ENCODE peak calls at places on chromosomes 7 and 10, in seven cellular contexts. O is astrocyte of the spinal cord, C is fibroblast of the aortic adventitia, W is HFFc6, F is HCT116, Z is transverse colon, M is GM06990. P is an unnamed sample.

GRCh38 chr10:89207801-89208551 is 859 bp upstream of the CH25H start:
- DNase-seq in O (peak), W (no peak), Z (peak), M (peak), C (no peak), F (no peak), P (peak)

GRCh38 chr10:35910234-35910633 is 268.1 kb upstream of the FZD8 start:
- DNase-seq in Z (no peak), C (peak), W (peak), M (no peak), F (no peak), O (peak), P (no peak)

GRCh38 chr10:21516270-21517131 is 9.0 kb downstream of the SKIDA1 start:
- DNase-seq in O (peak), C (peak), Z (peak), W (no peak), M (peak), F (no peak), P (peak)

GRCh38 chr7:30175171-30175570 is 40.4 kb downstream of the MTURN start:
- DNase-seq in O (no peak), W (no peak), C (no peak), F (no peak), Z (no peak), M (no peak), P (no peak)

GRCh38 chr7:85748861-85749260 is 562.0 kb upstream of the SEMA3D start:
- DNase-seq in O (no peak), Z (peak), W (no peak), F (no peak), M (no peak), C (no peak), P (no peak)

GRCh38 chr10:61286695-61287094 is 166.5 kb downstream of the TMEM26 start:
- DNase-seq in C (no peak), Z (no peak), W (no peak), O (no peak), F (no peak), M (peak), P (no peak)

GRCh38 chr10:73999703-74000102 is 1.8 kb downstream of the VCL start:
- DNase-seq in O (peak), F (no peak), W (peak), M (no peak), C (peak), Z (no peak), P (no peak)

GRCh38 chr7:24971333-24972165 is 8.4 kb downstream of the OSBPL3 start:
- DNase-seq in W (peak), Z (no peak), O (peak), M (no peak), C (peak), F (peak), P (no peak)

GRCh38 chr7:123692471-123692877 is 36.8 kb downstream of the LMOD2 start:
- DNase-seq in F (no peak), C (no peak), M (no peak), W (no peak), O (no peak), Z (no peak), P (no peak)

DNA sequence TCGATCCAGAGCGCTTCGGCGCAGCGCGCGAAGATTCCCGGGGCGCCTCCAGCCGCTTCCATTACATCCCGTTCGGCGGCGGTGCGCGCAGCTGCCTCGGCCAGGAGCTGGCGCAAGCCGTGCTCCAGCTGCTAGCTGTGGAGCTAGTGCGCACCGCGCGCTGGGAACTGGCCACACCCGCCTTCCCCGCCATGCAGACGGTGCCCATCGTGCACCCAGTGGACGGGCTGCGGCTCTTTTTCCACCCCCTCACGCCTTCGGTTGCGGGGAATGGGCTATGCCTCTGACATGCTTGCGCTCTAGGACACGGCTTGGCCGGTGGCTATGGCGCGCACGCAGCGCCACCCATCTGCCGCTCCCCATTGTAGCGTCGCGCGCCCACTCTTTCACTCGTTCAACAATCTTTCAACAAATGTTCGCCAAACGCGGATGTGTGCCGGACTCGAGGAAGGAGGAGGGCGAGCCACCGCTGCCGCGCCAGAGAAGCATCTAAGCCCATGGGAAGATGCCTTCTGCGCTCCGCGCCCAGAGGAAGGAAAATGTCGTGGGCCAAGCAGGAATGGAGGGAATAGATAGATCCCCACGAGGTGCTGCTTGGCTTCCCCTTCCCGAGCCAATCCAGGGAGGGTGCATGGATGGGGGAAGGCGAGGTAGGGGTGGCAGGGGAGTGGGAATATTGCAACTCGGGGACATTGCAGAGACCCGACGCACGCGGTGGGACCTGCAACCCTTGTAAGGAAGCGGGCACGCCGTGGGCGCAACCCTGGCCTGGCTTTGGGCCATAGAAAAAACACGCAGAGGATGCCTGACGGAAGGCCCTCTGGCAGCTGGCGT is 5.1 kb upstream of the CYP26A1 start:
- DNase-seq in C (no peak), M (no peak), O (peak), W (no peak), F (no peak), Z (no peak), P (no peak)
- TF ChIP-seq CTCF in C (no peak), M (peak), O (peak), W (peak), F (no peak), Z (no peak), P (no peak)

GRCh38 chr7:44081266-44081748 is 1.0 kb downstream of the POLM start:
- DNase-seq in Z (no peak), O (no peak), F (no peak), W (no peak), M (peak), C (no peak), P (peak)
- TF ChIP-seq CTCF in Z (no peak), O (no peak), F (no peak), W (no peak), M (peak), C (no peak), P (no peak)

DNA sequence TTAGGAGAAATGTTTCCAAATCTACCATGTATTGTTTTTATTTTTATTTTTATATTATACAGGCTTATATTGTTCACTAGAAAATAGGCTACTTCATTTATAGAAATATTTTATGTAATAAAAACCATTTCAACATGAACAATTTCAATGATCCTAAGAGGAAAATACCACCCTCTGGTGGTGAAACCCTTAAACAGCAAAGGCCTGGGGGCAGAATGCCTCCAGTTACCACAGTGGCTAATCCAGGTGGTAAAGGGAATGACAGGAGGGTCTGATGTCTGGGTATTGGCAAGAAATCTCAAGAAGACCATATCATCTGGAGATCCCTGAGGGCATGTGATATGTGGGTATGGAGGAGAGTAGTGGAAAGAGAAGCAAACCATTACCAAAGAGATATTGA is 19.3 kb downstream of the MACC1 start:
- DNase-seq in M (no peak), F (peak), Z (no peak), O (no peak), W (no peak), C (peak), P (no peak)
- TF ChIP-seq CTCF in M (peak), F (peak), Z (peak), O (peak), W (peak), C (peak), P (peak)

GRCh38 chr7:45658716-45659495 is 84.7 kb downstream of the ADCY1 start:
- DNase-seq in O (no peak), M (no peak), W (no peak), F (no peak), Z (no peak), C (no peak), P (no peak)
- TF ChIP-seq CTCF in O (no peak), M (no peak), W (no peak), F (no peak), Z (no peak), C (no peak), P (no peak)

GRCh38 chr10:1256139-1256720 is 200.0 kb downstream of the WDR37 start:
- DNase-seq in F (no peak), O (no peak), Z (no peak), M (no peak), W (no peak), C (no peak), P (peak)

GRCh38 chr10:1251769-1252168 is 195.6 kb downstream of the WDR37 start:
- DNase-seq in F (no peak), M (no peak), W (no peak), C (no peak), Z (no peak), O (no peak), P (peak)

GRCh38 chr10:1255600-1255999 is 199.4 kb downstream of the WDR37 start:
- DNase-seq in F (no peak), O (no peak), M (no peak), C (no peak), W (no peak), Z (no peak), P (peak)

GRCh38 chr10:1255166-1255565 is 199.0 kb downstream of the WDR37 start:
- DNase-seq in Z (no peak), C (no peak), M (no peak), O (no peak), F (no peak), W (no peak), P (peak)

DNA sequence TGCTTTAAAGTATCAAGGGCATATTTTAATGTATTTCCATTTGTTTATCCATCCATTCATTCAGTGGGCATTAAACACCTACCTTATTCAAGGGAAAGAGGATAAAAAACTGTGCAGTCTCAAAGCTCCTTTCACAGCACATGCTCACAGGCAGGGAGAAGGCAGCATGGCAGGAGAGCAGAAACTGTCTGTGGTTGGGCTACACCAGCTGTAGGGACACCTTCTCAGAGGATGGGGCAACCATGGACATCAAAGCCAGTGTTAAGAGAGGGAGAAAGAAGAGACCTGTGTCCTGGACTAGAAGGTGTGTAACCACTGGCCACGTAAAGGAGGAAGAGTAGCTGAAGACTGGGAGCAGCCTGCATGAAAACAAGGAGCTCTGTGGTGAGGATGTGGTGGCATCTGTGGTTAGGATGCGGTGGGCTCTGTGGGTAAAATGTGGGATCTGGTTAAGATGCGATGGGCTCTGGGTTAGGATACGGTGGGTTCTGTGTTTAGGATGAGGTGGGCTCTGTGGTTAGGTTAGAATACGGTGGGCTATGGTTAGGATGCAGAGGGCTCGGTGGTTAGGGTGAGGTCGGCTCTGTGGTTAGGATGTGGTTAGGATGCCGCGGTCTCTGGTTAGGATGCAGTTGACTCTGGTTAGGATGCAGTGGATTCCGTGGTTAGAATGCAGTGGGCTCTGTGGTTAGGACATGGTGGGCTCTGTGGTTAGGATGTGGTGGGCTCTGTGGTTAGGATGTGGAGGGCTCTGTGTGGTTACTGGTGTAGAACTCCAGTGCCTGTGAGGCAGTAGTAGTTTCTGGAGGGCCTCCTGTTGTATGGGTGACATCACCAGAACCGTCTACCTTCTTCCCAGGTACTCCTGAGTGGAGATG is 197.5 kb downstream of the WDR37 start:
- DNase-seq in W (no peak), C (no peak), O (no peak), M (no peak), Z (no peak), F (no peak), P (peak)
- TF ChIP-seq CTCF in W (no peak), C (no peak), O (no peak), M (no peak), Z (no peak), F (no peak), P (no peak)

GRCh38 chr10:83801983-83802382 is 337.3 kb upstream of the GHITM start:
- DNase-seq in Z (no peak), M (no peak), W (no peak), O (no peak), F (no peak), C (no peak), P (no peak)
- TF ChIP-seq CTCF in Z (no peak), M (peak), W (no peak), O (no peak), F (no peak), C (no peak), P (no peak)

DNA sequence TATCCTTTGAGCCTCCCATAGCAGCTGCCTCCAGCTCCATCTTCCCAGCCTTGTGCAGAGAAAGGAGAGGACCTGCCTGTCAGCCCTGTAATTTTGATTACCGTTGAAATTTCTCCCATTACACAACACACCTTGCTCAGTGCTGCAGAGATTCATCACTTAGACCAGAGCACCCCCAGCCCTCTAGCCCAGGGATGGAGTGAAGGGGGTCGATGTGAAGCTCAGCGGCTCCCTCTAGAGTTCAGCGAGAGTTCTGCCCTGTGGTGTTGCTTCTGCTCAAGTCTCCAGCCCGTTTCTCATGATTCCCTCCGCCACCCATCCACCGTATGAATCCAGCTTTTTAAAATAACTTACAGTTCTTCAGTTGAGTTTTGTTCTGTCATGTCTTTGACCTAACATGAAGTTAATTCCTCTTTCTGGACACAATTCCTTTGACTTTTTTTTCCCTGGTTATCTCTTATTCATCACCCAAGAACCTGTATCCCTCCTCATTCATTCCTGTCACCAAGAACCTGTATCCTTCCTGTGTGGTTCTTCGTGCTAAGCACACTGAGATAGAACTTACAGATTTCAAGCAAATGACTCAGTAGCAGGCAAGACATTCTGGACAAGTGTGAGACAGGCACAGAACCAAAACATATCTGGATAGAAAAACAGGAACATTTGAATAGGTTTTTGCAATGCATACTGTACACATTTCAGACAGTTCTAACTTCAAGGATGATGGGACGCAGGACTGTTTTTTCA is 34.9 kb upstream of the ZNF32 start:
- DNase-seq in W (no peak), Z (no peak), M (no peak), C (peak), F (no peak), O (no peak), P (no peak)
- TF ChIP-seq CTCF in W (peak), Z (no peak), M (peak), C (peak), F (no peak), O (peak), P (no peak)

GRCh38 chr10:125038637-125039036 is 96.7 kb downstream of the ZRANB1 start:
- DNase-seq in W (peak), Z (peak), F (peak), M (no peak), O (no peak), C (no peak), P (no peak)
- TF ChIP-seq CTCF in W (peak), Z (peak), F (no peak), M (peak), O (peak), C (no peak), P (no peak)

GRCh38 chr10:17237163-17237562 is 9.1 kb downstream of the VIM start:
- DNase-seq in M (no peak), F (no peak), O (peak), C (no peak), Z (no peak), W (no peak), P (no peak)

GRCh38 chr10:17233534-17233933 is 5.5 kb downstream of the VIM start:
- DNase-seq in W (peak), Z (peak), C (peak), M (no peak), F (no peak), O (peak), P (no peak)

GRCh38 chr10:17236468-17236886 is 8.4 kb downstream of the VIM start:
- DNase-seq in Z (no peak), C (peak), O (peak), F (no peak), M (no peak), W (no peak), P (no peak)

GRCh38 chr10:17234541-17234940 is 6.5 kb downstream of the VIM start:
- DNase-seq in O (no peak), Z (no peak), W (no peak), C (no peak), F (no peak), M (no peak), P (no peak)

DNA sequence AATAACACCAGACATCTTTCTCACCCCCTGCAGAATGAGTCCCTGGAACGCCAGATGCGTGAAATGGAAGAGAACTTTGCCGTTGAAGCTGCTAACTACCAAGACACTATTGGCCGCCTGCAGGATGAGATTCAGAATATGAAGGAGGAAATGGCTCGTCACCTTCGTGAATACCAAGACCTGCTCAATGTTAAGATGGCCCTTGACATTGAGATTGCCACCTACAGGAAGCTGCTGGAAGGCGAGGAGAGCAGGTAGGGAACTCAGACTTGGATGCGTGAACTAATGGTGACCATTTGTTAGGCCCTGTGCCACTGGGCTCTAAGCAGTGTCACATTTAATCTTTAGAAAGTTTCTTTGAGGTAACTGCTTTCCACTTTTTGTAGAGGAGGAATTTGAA is 7.1 kb downstream of the VIM start:
- DNase-seq in W (no peak), F (no peak), C (peak), O (no peak), M (no peak), Z (no peak), P (no peak)
- TF ChIP-seq CTCF in W (peak), F (no peak), C (peak), O (peak), M (no peak), Z (no peak), P (no peak)

DNA sequence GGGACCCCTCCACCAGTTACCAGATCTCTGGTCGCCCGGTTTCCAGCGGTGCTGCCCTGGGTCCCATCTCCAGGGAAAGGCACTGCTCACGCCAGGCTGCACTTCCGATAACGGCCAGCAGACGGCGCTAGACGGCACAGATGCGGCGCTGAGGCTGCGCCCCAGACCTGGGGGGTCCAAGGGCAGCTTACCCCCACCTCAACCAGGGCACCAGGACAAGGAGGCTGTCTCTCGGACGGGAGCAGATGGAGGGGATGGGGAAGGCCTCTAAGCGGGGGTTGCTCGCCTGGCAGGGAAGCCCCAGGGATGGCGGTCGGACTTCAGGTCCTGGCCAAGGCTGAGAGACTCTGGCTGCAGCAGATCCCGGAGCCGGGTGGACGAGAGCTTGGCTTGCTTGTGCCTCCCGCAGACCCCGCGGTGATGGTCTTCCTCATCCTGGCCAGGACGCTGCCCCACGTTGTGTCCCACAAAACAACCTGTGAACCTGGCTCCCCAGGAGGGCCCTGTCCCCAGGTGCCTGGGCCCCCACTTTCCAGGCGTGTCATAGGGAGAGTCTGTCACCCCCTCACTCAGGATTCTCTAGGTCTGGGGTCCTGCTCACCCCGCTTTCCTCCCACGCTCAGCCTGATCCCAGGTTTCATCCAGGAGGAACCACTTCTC is 23.9 kb upstream of the ZNF716 start:
- DNase-seq in F (no peak), Z (no peak), C (no peak), M (no peak), O (no peak), W (no peak), P (no peak)
- TF ChIP-seq CTCF in F (no peak), Z (no peak), C (peak), M (no peak), O (peak), W (peak), P (peak)